ENCODE peak calls at places on chromosomes 6 and 20, in nine cellular contexts. T, W, B, X, A, J, Y, F and M are unnamed samples. For H3K4me1 and H3K27me3, the result is how much of the 10 kb centered on the place peaks cover.

GRCh38 chr20:57650756-57651483 is 30.7 kb upstream of the ZBP1 start:
- DNase-seq in T (no peak), W (no peak), B (no peak), X (no peak), A (no peak), J (no peak), Y (no peak), F (no peak), M (no peak)

GRCh38 chr6:136249336-136249735 is 775 bp downstream of the MTFR2 start:
- DNase-seq in T (no peak), W (peak), B (no peak), X (no peak), A (peak), J (no peak), Y (no peak), F (no peak), M (no peak)

GRCh38 chr6:131787955-131788712 is 19.7 kb upstream of the ENPP1 start:
- DNase-seq in T (peak), W (no peak), B (peak), X (peak), A (peak), J (no peak), Y (peak), F (peak), M (peak)

GRCh38 chr6:15615837-15616236 is 47.0 kb downstream of the DTNBP1 start:
- DNase-seq in T (no peak), W (no peak), B (no peak), X (peak), A (no peak), J (no peak), Y (no peak), F (peak), M (no peak)

GRCh38 chr6:18021166-18021850 is 33.9 kb upstream of the KIF13A start:
- DNase-seq in T (no peak), W (no peak), B (no peak), X (no peak), A (no peak), J (no peak), Y (no peak), F (no peak), M (no peak)

GRCh38 chr6:1039191-1039590 is 272.7 kb upstream of the FOXQ1 start:
- DNase-seq in T (no peak), W (no peak), B (no peak), X (no peak), A (no peak), J (no peak), Y (peak), F (no peak), M (no peak)

GRCh38 chr6:133637874-133638273 is 251.0 kb upstream of the TCF21 start:
- DNase-seq in T (no peak), W (no peak), B (no peak), X (no peak), A (no peak), J (no peak), Y (no peak), F (no peak), M (no peak)

GRCh38 chr6:155245193-155245592 is 18.6 kb upstream of the CLDN20 start:
- DNase-seq in T (no peak), W (no peak), B (no peak), X (no peak), A (no peak), J (no peak), Y (no peak), F (no peak), M (no peak)

GRCh38 chr6:113464536-113464935 is 392.6 kb upstream of the MARCKS start:
- DNase-seq in T (no peak), W (no peak), B (no peak), X (no peak), A (no peak), J (no peak), Y (no peak), F (no peak), M (no peak)

GRCh38 chr6:92635553-92636153 is 783.7 kb downstream of the EPHA7 start:
- DNase-seq in T (no peak), W (no peak), B (no peak), X (no peak), A (no peak), J (no peak), Y (no peak), F (no peak), M (no peak)

GRCh38 chr6:114997813-114998292 is 655.0 kb upstream of the HS3ST5 start:
- DNase-seq in T (peak), W (no peak), B (no peak), X (no peak), A (no peak), J (no peak), Y (no peak), F (peak), M (no peak)

GRCh38 chr6:3226422-3227362 is 761 bp downstream of the TUBB2B start:
- DNase-seq in T (no peak), W (no peak), B (peak), X (peak), A (peak), J (no peak), Y (peak), F (no peak), M (peak)

GRCh38 chr6:12232339-12232738 is 57.8 kb upstream of the EDN1 start:
- DNase-seq in T (peak), W (no peak), B (peak), X (no peak), A (no peak), J (no peak), Y (no peak), F (no peak), M (peak)

GRCh38 chr20:39010496-39010895 is 48.4 kb downstream of the DHX35 start:
- DNase-seq in T (no peak), W (no peak), B (no peak), X (peak), A (peak), J (peak), Y (no peak), F (no peak), M (no peak)

GRCh38 chr6:111113731-111114438 is 26.6 kb downstream of the SLC16A10 start:
- DNase-seq in T (no peak), W (no peak), B (peak), X (no peak), A (peak), J (peak), Y (no peak), F (no peak), M (peak)

GRCh38 chr6:106626485-106626884 is 2.8 kb downstream of the RTN4IP1 start:
- DNase-seq in T (no peak), W (peak), B (no peak), X (no peak), A (no peak), J (no peak), Y (no peak), F (no peak), M (no peak)

GRCh38 chr6:66103954-66104353 is 396.9 kb upstream of the EYS start:
- DNase-seq in T (no peak), W (no peak), B (no peak), X (peak), A (no peak), J (no peak), Y (no peak), F (no peak), M (peak)

GRCh38 chr6:169700296-169700695 is 1.5 kb downstream of the WDR27 start:
- DNase-seq in T (no peak), W (peak), B (peak), X (peak), A (no peak), J (no peak), Y (peak), F (no peak), M (peak)

GRCh38 chr20:51526105-51526470 is 16.4 kb downstream of the NFATC2 start:
- DNase-seq in T (no peak), W (no peak), B (no peak), X (no peak), A (no peak), J (no peak), Y (no peak), F (no peak), M (no peak)

GRCh38 chr20:35312348-35312747 is 20.1 kb upstream of the FAM83C start:
- DNase-seq in T (peak), W (no peak), B (peak), X (peak), A (no peak), J (peak), Y (no peak), F (peak), M (peak)

GRCh38 chr6:91149246-91149645 is 562.4 kb upstream of the MAP3K7 start:
- DNase-seq in T (no peak), W (no peak), B (peak), X (no peak), A (no peak), J (no peak), Y (no peak), F (no peak), M (no peak)

GRCh38 chr20:54131675-54132611 is 41.8 kb downstream of the CYP24A1 start:
- DNase-seq in T (no peak), W (no peak), B (no peak), X (no peak), A (peak), J (no peak), Y (no peak), F (no peak), M (no peak)

GRCh38 chr6:151005126-151005525 is 139.6 kb downstream of the MTHFD1L start:
- DNase-seq in T (no peak), W (no peak), B (no peak), X (no peak), A (no peak), J (no peak), Y (no peak), F (no peak), M (no peak)

GRCh38 chr6:20154778-20155177 is 57.5 kb downstream of the MBOAT1 start:
- DNase-seq in T (no peak), W (no peak), B (no peak), X (no peak), A (no peak), J (no peak), Y (no peak), F (no peak), M (no peak)

GRCh38 chr6:3157151-3157933 is at the start of gene TUBB2A:
- DNase-seq in T (peak), W (peak), B (peak), X (peak), A (peak), J (peak), Y (peak), F (peak), M (peak)

GRCh38 chr6:74551896-74552295 is 654.0 kb downstream of the COL12A1 start:
- DNase-seq in T (no peak), W (no peak), B (peak), X (no peak), A (no peak), J (no peak), Y (no peak), F (no peak), M (peak)

GRCh38 chr6:107386340-107386739 is 73.0 kb downstream of the PDSS2 start:
- DNase-seq in T (peak), W (no peak), B (peak), X (no peak), A (no peak), J (no peak), Y (no peak), F (no peak), M (peak)

GRCh38 chr6:31114540-31114876 is at the start of gene PSORS1C1:
- DNase-seq in T (peak), W (no peak), B (peak), X (peak), A (no peak), J (no peak), Y (peak), F (peak), M (peak)

GRCh38 chr6:97066056-97066455 is 141.5 kb downstream of the KLHL32 start:
- DNase-seq in T (peak), W (no peak), B (no peak), X (no peak), A (no peak), J (no peak), Y (no peak), F (no peak), M (no peak)

GRCh38 chr6:130296854-130297253 is 69.0 kb upstream of the TMEM200A start:
- DNase-seq in T (peak), W (peak), B (no peak), X (peak), A (no peak), J (no peak), Y (no peak), F (peak), M (no peak)

GRCh38 chr20:44185574-44185973 is 1.4 kb downstream of the JPH2 start:
- DNase-seq in T (no peak), W (no peak), B (no peak), X (no peak), A (no peak), J (no peak), Y (no peak), F (no peak), M (no peak)

GRCh38 chr20:44182863-44183262 is 4.1 kb downstream of the JPH2 start:
- DNase-seq in T (no peak), W (no peak), B (no peak), X (no peak), A (no peak), J (no peak), Y (no peak), F (no peak), M (no peak)

GRCh38 chr20:44182135-44182765 is 4.7 kb downstream of the JPH2 start:
- DNase-seq in T (no peak), W (no peak), B (no peak), X (peak), A (no peak), J (no peak), Y (no peak), F (no peak), M (no peak)

GRCh38 chr20:44181611-44182010 is 5.4 kb downstream of the JPH2 start:
- DNase-seq in T (no peak), W (no peak), B (no peak), X (no peak), A (no peak), J (no peak), Y (no peak), F (no peak), M (no peak)

DNA sequence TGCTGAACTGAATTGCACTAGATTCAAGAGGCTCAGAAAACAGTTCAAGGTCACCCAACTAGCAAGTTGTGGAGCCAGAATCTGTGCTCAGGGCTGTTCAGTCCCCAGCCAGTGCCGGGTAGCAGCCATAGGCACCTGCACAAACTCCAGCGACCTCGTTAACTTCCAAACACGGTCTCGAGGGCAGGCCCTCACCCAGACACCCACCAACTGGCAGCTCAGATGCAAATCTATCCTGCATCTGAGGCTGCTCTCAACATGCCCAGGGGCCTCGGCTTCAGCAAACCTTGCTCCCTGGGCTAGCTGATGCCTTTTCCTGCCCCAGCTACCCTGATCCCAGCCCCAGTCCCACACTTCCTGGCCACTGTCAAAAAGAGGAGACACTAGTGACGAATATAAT is 3.7 kb downstream of the JPH2 start:
- DNase-seq in T (no peak), W (no peak), B (no peak), X (no peak), A (peak), J (no peak), Y (no peak), F (no peak), M (no peak)
- H3K4me1 ChIP-seq in T (under half), W (under half), B (under half), X (under half), A (under half), J (under half), Y (under half), F (under half), M (under half)

DNA sequence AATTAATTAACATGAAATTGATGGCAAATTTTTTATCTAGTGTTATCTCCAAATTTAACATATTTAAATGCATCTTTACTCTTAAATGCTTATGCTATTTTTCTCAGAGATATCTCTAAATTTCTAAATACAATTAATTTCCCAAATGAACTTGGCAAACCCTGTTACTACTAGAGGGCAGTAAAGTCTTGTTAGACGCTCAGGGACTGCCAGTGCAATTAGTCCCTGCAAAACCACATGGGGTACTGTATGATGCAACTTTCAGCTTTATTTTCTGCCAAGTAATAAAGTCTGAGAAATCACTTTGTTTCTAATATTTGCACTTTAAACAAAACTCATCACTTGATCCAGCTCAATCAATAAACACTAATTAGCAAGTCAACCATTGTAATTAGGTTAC is 76.0 kb upstream of the ADGRB3 start:
- DNase-seq in T (peak), W (no peak), B (no peak), X (peak), A (no peak), J (no peak), Y (no peak), F (no peak), M (peak)
- H3K27me3 ChIP-seq in T (under half), W (under half), B (under half), X (under half), A (under half), J (under half), Y (under half), F (under half), M (under half)

DNA sequence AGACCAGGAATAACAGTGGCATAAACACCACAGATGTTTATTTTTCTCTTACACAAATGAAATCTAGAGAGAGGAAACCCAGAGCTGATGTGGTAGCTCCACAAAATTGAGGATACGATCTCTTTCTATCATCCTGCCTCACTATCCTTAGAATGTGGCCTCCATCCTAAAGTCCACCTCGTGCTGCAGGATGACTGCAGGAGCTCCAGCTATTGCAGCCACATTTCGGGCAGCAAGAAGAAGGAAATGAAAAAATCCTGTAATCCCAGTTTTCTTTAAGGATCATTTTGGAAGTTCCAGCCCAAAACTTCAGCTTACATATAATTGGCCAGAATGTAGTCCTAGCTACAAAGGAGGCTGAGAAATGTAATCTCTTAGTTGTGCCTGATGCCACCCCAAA is 41.2 kb upstream of the ARFGEF2 start:
- DNase-seq in T (no peak), W (no peak), B (no peak), X (no peak), A (no peak), J (no peak), Y (no peak), F (no peak), M (no peak)
- H3K9ac ChIP-seq in T (no peak), W (no peak), B (no peak), X (no peak), A (no peak), J (no peak), Y (no peak), F (no peak), M (no peak)

GRCh38 chr20:61902213-61902869 is 163.3 kb downstream of the TAF4 start:
- DNase-seq in T (no peak), W (no peak), B (no peak), X (peak), A (no peak), J (peak), Y (peak), F (no peak), M (no peak)
- H3K4me1 ChIP-seq in T (under half), W (under half), B (under half), X (under half), A (under half), J (under half), Y (under half), F (under half), M (under half)

GRCh38 chr20:36337886-36338285 is 31.7 kb downstream of the DLGAP4 start:
- DNase-seq in T (no peak), W (no peak), B (no peak), X (no peak), A (no peak), J (no peak), Y (no peak), F (no peak), M (no peak)

GRCh38 chr20:36335187-36335870 is 29.2 kb downstream of the DLGAP4 start:
- DNase-seq in T (no peak), W (no peak), B (no peak), X (no peak), A (no peak), J (no peak), Y (no peak), F (no peak), M (no peak)

GRCh38 chr20:36334281-36335075 is 28.3 kb downstream of the DLGAP4 start:
- DNase-seq in T (no peak), W (no peak), B (no peak), X (no peak), A (no peak), J (no peak), Y (no peak), F (no peak), M (no peak)

GRCh38 chr20:36336838-36337478 is 30.8 kb downstream of the DLGAP4 start:
- DNase-seq in T (no peak), W (no peak), B (no peak), X (peak), A (no peak), J (no peak), Y (no peak), F (no peak), M (no peak)

GRCh38 chr20:36336204-36336603 is 30.1 kb downstream of the DLGAP4 start:
- DNase-seq in T (no peak), W (no peak), B (no peak), X (no peak), A (no peak), J (no peak), Y (no peak), F (no peak), M (no peak)
- H3K27me3 ChIP-seq in T (under half), W (under half), B (under half), X (under half), A (under half), J (under half), Y (under half), F (under half), M (under half)

GRCh38 chr20:33602826-33603590 is 59.1 kb upstream of the C20orf144 start:
- DNase-seq in T (no peak), W (no peak), B (peak), X (no peak), A (no peak), J (no peak), Y (no peak), F (peak), M (peak)
- H3K9ac ChIP-seq in T (no peak), W (peak), B (no peak), X (no peak), A (no peak), J (no peak), Y (no peak), F (no peak), M (no peak)

DNA sequence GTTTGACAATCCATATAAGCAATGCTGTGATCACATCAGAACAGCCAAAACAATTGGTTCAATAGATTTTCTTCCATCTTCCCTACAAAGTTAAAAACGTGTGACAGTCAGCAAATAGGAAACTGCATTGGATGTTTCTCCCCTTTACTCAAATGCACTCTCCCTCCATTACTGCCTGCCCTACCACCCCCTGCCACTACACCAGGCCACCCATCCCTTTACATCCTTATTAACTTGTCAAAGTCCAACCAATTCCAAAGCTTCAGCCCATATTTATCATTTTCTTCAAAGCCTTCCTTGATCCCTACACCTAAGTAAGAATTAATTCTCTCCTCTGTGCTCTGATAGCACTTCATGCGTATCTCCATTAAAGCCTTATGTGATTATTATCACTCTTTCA is 41.9 kb downstream of the THEMIS start:
- DNase-seq in T (no peak), W (no peak), B (no peak), X (no peak), A (no peak), J (no peak), Y (no peak), F (no peak), M (no peak)
- H3K4me1 ChIP-seq in T (under half), W (under half), B (under half), X (under half), A (under half), J (under half), Y (under half), F (under half), M (under half)

GRCh38 chr20:21104921-21105320 is 1.2 kb downstream of the LINC00237 start:
- DNase-seq in T (no peak), W (no peak), B (no peak), X (no peak), A (peak), J (no peak), Y (no peak), F (no peak), M (no peak)
- H3K27me3 ChIP-seq in T (under half), W (under half), B (half or more), X (under half), A (half or more), J (half or more), Y (half or more), F (under half), M (half or more)

GRCh38 chr20:3890999-3891929 is 2.1 kb downstream of the PANK2 start:
- DNase-seq in T (peak), W (no peak), B (no peak), X (no peak), A (no peak), J (no peak), Y (no peak), F (no peak), M (no peak)
- H3K9ac ChIP-seq in T (peak), W (peak), B (peak), X (peak), A (no peak), J (peak), Y (peak), F (peak), M (peak)